ENCODE peak calls at places on chromosomes 13 and 19, in four cellular contexts. K, O, L and H are unnamed samples.

GRCh38 chr13:75550159-75550567 is 572 bp downstream of the UCHL3 start:
- DNase-seq in K (peak; percentile 44), O (no peak), L (no peak), H (no peak)

GRCh38 chr19:17339088-17339741 is 1.9 kb downstream of the GTPBP3 start:
- DNase-seq in K (no peak), O (no peak), L (no peak), H (no peak)

GRCh38 chr19:12766051-12766521 is 9.3 kb downstream of the HOOK2 start:
- DNase-seq in K (peak; percentile 90), O (peak; percentile 81), L (no peak), H (peak; percentile 72)

GRCh38 chr19:44627631-44628030 is 14.3 kb downstream of the IGSF23 start:
- DNase-seq in K (no peak), O (no peak), L (no peak), H (no peak)

GRCh38 chr19:14473073-14473790 is 1.9 kb downstream of the PTGER1 start:
- DNase-seq in K (no peak), O (no peak), L (no peak), H (no peak)

GRCh38 chr19:49801966-49802661 is 11.0 kb downstream of the FUZ start:
- DNase-seq in K (no peak), O (no peak), L (no peak), H (no peak)

GRCh38 chr13:38687246-38688229 is 661 bp downstream of the FREM2 start:
- DNase-seq in K (no peak), O (no peak), L (no peak), H (no peak)

GRCh38 chr19:46040952-46041500 is at the start of gene IGFL4:
- DNase-seq in K (no peak), O (no peak), L (no peak), H (no peak)

GRCh38 chr19:2385053-2385721 is 25.1 kb downstream of the TMPRSS9 start:
- DNase-seq in K (peak; percentile 98), O (no peak), L (no peak), H (no peak)

GRCh38 chr13:98299954-98300350 is 122.9 kb upstream of the RNF113B start:
- DNase-seq in K (no peak), O (no peak), L (no peak), H (no peak)

GRCh38 chr19:13920940-13921744 is 15.1 kb downstream of the CC2D1A start:
- DNase-seq in K (peak; percentile 56), O (no peak), L (no peak), H (peak; percentile 14)

GRCh38 chr19:38862321-38863059 is 12.7 kb upstream of the HNRNPL start:
- DNase-seq in K (no peak), O (no peak), L (no peak), H (no peak)

GRCh38 chr19:46924874-46925547 is 64.2 kb downstream of the ARHGAP35 start:
- DNase-seq in K (no peak), O (no peak), L (no peak), H (peak; percentile 8)

GRCh38 chr13:96032717-96033116 is 20.5 kb downstream of the UGGT2 start:
- DNase-seq in K (no peak), O (no peak), L (no peak), H (no peak)

GRCh38 chr19:55086730-55087541 is 11.3 kb downstream of the EPS8L1 start:
- DNase-seq in K (peak; percentile 99), O (no peak), L (peak; percentile 9), H (peak; percentile 50)

GRCh38 chr13:21936674-21937073 is 265.8 kb downstream of the FGF9 start:
- DNase-seq in K (no peak), O (no peak), L (no peak), H (no peak)

GRCh38 chr19:49710372-49710951 is 19.5 kb downstream of the CPT1C start:
- DNase-seq in K (no peak), O (no peak), L (no peak), H (no peak)

GRCh38 chr13:113820813-113821651 is 42.8 kb downstream of the GAS6 start:
- DNase-seq in K (peak; percentile 100), O (no peak), L (no peak), H (no peak)

GRCh38 chr19:16509141-16510061 is 13.2 kb downstream of the C19orf44 start:
- DNase-seq in K (no peak), O (no peak), L (no peak), H (no peak)

GRCh38 chr19:39731685-39732084 is 6.1 kb downstream of the CLC start:
- DNase-seq in K (no peak), O (no peak), L (no peak), H (no peak)

GRCh38 chr13:112766336-112766735 is 76.5 kb downstream of the ATP11A start:
- DNase-seq in K (no peak), O (no peak), L (no peak), H (no peak)

GRCh38 chr13:111976474-111977183 is 90.3 kb upstream of the SOX1 start:
- DNase-seq in K (no peak), O (no peak), L (no peak), H (no peak)

GRCh38 chr13:80050252-80050651 is 290.7 kb downstream of the SPRY2 start:
- DNase-seq in K (no peak), O (no peak), L (no peak), H (no peak)

GRCh38 chr13:98299243-98299953 is 122.3 kb upstream of the RNF113B start:
- DNase-seq in K (no peak), O (no peak), L (no peak), H (no peak)

GRCh38 chr19:10419646-10420443 is 493 bp upstream of the PDE4A start:
- DNase-seq in K (peak; percentile 94), O (peak; percentile 43), L (no peak), H (peak; percentile 71)

GRCh38 chr13:71863249-71863648 is 3.8 kb downstream of the DACH1 start:
- DNase-seq in K (no peak), O (no peak), L (no peak), H (no peak)

GRCh38 chr13:48818495-48818961 is 157.2 kb upstream of the FNDC3A start:
- DNase-seq in K (peak; percentile 15), O (no peak), L (no peak), H (no peak)

GRCh38 chr19:35796645-35797542 is 15.8 kb downstream of the PRODH2 start:
- DNase-seq in K (no peak), O (no peak), L (no peak), H (no peak)

GRCh38 chr13:68019901-68020300 is 789.8 kb upstream of the PCDH9 start:
- DNase-seq in K (no peak), O (no peak), L (no peak), H (no peak)

GRCh38 chr13:93450226-93450625 is 223.6 kb downstream of the GPC6 start:
- DNase-seq in K (no peak), O (no peak), L (no peak), H (no peak)

GRCh38 chr19:47230921-47231214 is at the start of gene BBC3:
- DNase-seq in K (no peak), O (no peak), L (no peak), H (no peak)

GRCh38 chr13:38624822-38625221 is 62.1 kb upstream of the FREM2 start:
- DNase-seq in K (no peak), O (no peak), L (no peak), H (no peak)

GRCh38 chr19:9535934-9536333 is 2.5 kb downstream of the ZNF426 start:
- DNase-seq in K (no peak), O (no peak), L (no peak), H (no peak)

GRCh38 chr13:28301839-28302238 is 163.5 kb downstream of the PAN3 start:
- DNase-seq in K (no peak), O (no peak), L (no peak), H (no peak)

GRCh38 chr19:13015361-13016231 is 20.3 kb downstream of the NFIX start:
- DNase-seq in K (no peak), O (no peak), L (no peak), H (no peak)

GRCh38 chr19:17721821-17722220 is 2.5 kb downstream of the MAP1S start:
- DNase-seq in K (peak; percentile 97), O (no peak), L (no peak), H (no peak)